ENCODE peak calls at places on chromosomes 3 and 15, in eight cellular contexts. One of them, this sample, is unnamed.

GRCh38 chr3:134258761-134259347 is 8.2 kb upstream of the RYK start:
- DNase-seq in NCI-H1092: no peak
- DNase-seq in DMS53: no peak
- DNase-seq in endothelial cell: no peak
- DNase-seq in anterior cingulate cortex: no peak
- DNase-seq in A549: peak; percentile 10
- DNase-seq in hepatic stellate cell: peak; percentile 35
- DNase-seq in SJSA1: no peak
- DNase-seq in this sample: no peak

GRCh38 chr3:194395767-194396527 is 3.1 kb downstream of the GP5 start:
- DNase-seq in NCI-H1092: no peak
- DNase-seq in DMS53: no peak
- DNase-seq in endothelial cell: no peak
- DNase-seq in anterior cingulate cortex: no peak
- DNase-seq in A549: no peak
- DNase-seq in hepatic stellate cell: no peak
- DNase-seq in SJSA1: peak; percentile 11
- DNase-seq in this sample: no peak

GRCh38 chr3:53109822-53110771 is 20.1 kb downstream of the RFT1 start:
- DNase-seq in NCI-H1092: no peak
- DNase-seq in DMS53: peak; percentile 18
- DNase-seq in endothelial cell: peak; percentile 52
- DNase-seq in anterior cingulate cortex: no peak
- DNase-seq in A549: peak; percentile 41
- DNase-seq in hepatic stellate cell: peak; percentile 61
- DNase-seq in SJSA1: no peak
- DNase-seq in this sample: no peak

GRCh38 chr3:112358311-112358780 is 25.4 kb downstream of the CD200 start:
- DNase-seq in NCI-H1092: no peak
- DNase-seq in DMS53: no peak
- DNase-seq in endothelial cell: no peak
- DNase-seq in anterior cingulate cortex: no peak
- DNase-seq in A549: no peak
- DNase-seq in hepatic stellate cell: peak; percentile 3
- DNase-seq in SJSA1: no peak
- DNase-seq in this sample: no peak

GRCh38 chr3:95705786-95706418 is 1108.5 kb upstream of the EPHA6 start:
- DNase-seq in NCI-H1092: no peak
- DNase-seq in DMS53: peak; percentile 80
- DNase-seq in endothelial cell: no peak
- DNase-seq in anterior cingulate cortex: no peak
- DNase-seq in A549: no peak
- DNase-seq in hepatic stellate cell: no peak
- DNase-seq in SJSA1: no peak
- DNase-seq in this sample: no peak

GRCh38 chr15:55318588-55319494 is at the start of the genes PIGB and PIGBOS1:
- DNase-seq in NCI-H1092: peak; percentile 41
- DNase-seq in DMS53: peak; percentile 93
- DNase-seq in endothelial cell: peak; percentile 79
- DNase-seq in anterior cingulate cortex: peak; percentile 62
- DNase-seq in A549: peak; percentile 84
- DNase-seq in hepatic stellate cell: peak; percentile 86
- DNase-seq in SJSA1: peak; percentile 90
- DNase-seq in this sample: peak; percentile 78

GRCh38 chr3:84194032-84194431 is 764.8 kb upstream of the CADM2 start:
- DNase-seq in NCI-H1092: no peak
- DNase-seq in DMS53: no peak
- DNase-seq in endothelial cell: no peak
- DNase-seq in anterior cingulate cortex: no peak
- DNase-seq in A549: no peak
- DNase-seq in hepatic stellate cell: no peak
- DNase-seq in SJSA1: no peak
- DNase-seq in this sample: no peak

GRCh38 chr3:111285188-111285547 is 213.6 kb downstream of the NECTIN3 start:
- DNase-seq in NCI-H1092: no peak
- DNase-seq in DMS53: no peak
- DNase-seq in endothelial cell: no peak
- DNase-seq in anterior cingulate cortex: no peak
- DNase-seq in A549: no peak
- DNase-seq in hepatic stellate cell: no peak
- DNase-seq in SJSA1: no peak
- DNase-seq in this sample: no peak

GRCh38 chr3:13002398-13003124 is 70.7 kb downstream of the IQSEC1 start:
- DNase-seq in NCI-H1092: no peak
- DNase-seq in DMS53: no peak
- DNase-seq in endothelial cell: no peak
- DNase-seq in anterior cingulate cortex: no peak
- DNase-seq in A549: no peak
- DNase-seq in hepatic stellate cell: no peak
- DNase-seq in SJSA1: no peak
- DNase-seq in this sample: no peak

GRCh38 chr15:43135351-43135750 is 2.0 kb downstream of the TMEM62 start:
- DNase-seq in NCI-H1092: no peak
- DNase-seq in DMS53: peak; percentile 3
- DNase-seq in endothelial cell: no peak
- DNase-seq in anterior cingulate cortex: no peak
- DNase-seq in A549: no peak
- DNase-seq in hepatic stellate cell: no peak
- DNase-seq in SJSA1: no peak
- DNase-seq in this sample: no peak

GRCh38 chr3:192155194-192155593 is 572.1 kb downstream of the FGF12 start:
- DNase-seq in NCI-H1092: no peak
- DNase-seq in DMS53: no peak
- DNase-seq in endothelial cell: no peak
- DNase-seq in anterior cingulate cortex: no peak
- DNase-seq in A549: no peak
- DNase-seq in hepatic stellate cell: no peak
- DNase-seq in SJSA1: no peak
- DNase-seq in this sample: no peak

GRCh38 chr15:33551860-33552259 is 241.1 kb downstream of the RYR3 start:
- DNase-seq in NCI-H1092: no peak
- DNase-seq in DMS53: no peak
- DNase-seq in endothelial cell: no peak
- DNase-seq in anterior cingulate cortex: peak; percentile 31
- DNase-seq in A549: no peak
- DNase-seq in hepatic stellate cell: no peak
- DNase-seq in SJSA1: no peak
- DNase-seq in this sample: no peak

GRCh38 chr15:74050835-74051234 is 31.5 kb downstream of the GOLGA6A start:
- DNase-seq in NCI-H1092: no peak
- DNase-seq in DMS53: no peak
- DNase-seq in endothelial cell: no peak
- DNase-seq in anterior cingulate cortex: no peak
- DNase-seq in A549: no peak
- DNase-seq in hepatic stellate cell: no peak
- DNase-seq in SJSA1: no peak
- DNase-seq in this sample: no peak

GRCh38 chr3:39810647-39811161 is 1.3 kb downstream of the MYRIP start:
- DNase-seq in NCI-H1092: no peak
- DNase-seq in DMS53: no peak
- DNase-seq in endothelial cell: no peak
- DNase-seq in anterior cingulate cortex: no peak
- DNase-seq in A549: no peak
- DNase-seq in hepatic stellate cell: no peak
- DNase-seq in SJSA1: no peak
- DNase-seq in this sample: no peak

GRCh38 chr3:69741057-69741830 is 2.0 kb downstream of the MITF start:
- DNase-seq in NCI-H1092: no peak
- DNase-seq in DMS53: no peak
- DNase-seq in endothelial cell: no peak
- DNase-seq in anterior cingulate cortex: no peak
- DNase-seq in A549: no peak
- DNase-seq in hepatic stellate cell: no peak
- DNase-seq in SJSA1: no peak
- DNase-seq in this sample: no peak

GRCh38 chr3:148601766-148602685 is 95.7 kb upstream of the AGTR1 start:
- DNase-seq in NCI-H1092: no peak
- DNase-seq in DMS53: peak; percentile 94
- DNase-seq in endothelial cell: no peak
- DNase-seq in anterior cingulate cortex: no peak
- DNase-seq in A549: peak; percentile 51
- DNase-seq in hepatic stellate cell: no peak
- DNase-seq in SJSA1: peak; percentile 53
- DNase-seq in this sample: no peak

GRCh38 chr3:29356062-29356461 is 75.2 kb downstream of the RBMS3 start:
- DNase-seq in NCI-H1092: no peak
- DNase-seq in DMS53: no peak
- DNase-seq in endothelial cell: no peak
- DNase-seq in anterior cingulate cortex: no peak
- DNase-seq in A549: no peak
- DNase-seq in hepatic stellate cell: no peak
- DNase-seq in SJSA1: no peak
- DNase-seq in this sample: no peak

GRCh38 chr3:63992461-63993209 is 30.7 kb downstream of the PSMD6 start:
- DNase-seq in NCI-H1092: no peak
- DNase-seq in DMS53: no peak
- DNase-seq in endothelial cell: no peak
- DNase-seq in anterior cingulate cortex: no peak
- DNase-seq in A549: no peak
- DNase-seq in hepatic stellate cell: no peak
- DNase-seq in SJSA1: no peak
- DNase-seq in this sample: no peak

GRCh38 chr15:67481680-67482079 is 39.3 kb upstream of the C15orf61 start:
- DNase-seq in NCI-H1092: no peak
- DNase-seq in DMS53: no peak
- DNase-seq in endothelial cell: no peak
- DNase-seq in anterior cingulate cortex: no peak
- DNase-seq in A549: no peak
- DNase-seq in hepatic stellate cell: no peak
- DNase-seq in SJSA1: no peak
- DNase-seq in this sample: no peak

GRCh38 chr15:79117442-79118204 is 27.0 kb upstream of the RASGRF1 start:
- DNase-seq in NCI-H1092: no peak
- DNase-seq in DMS53: no peak
- DNase-seq in endothelial cell: no peak
- DNase-seq in anterior cingulate cortex: no peak
- DNase-seq in A549: no peak
- DNase-seq in hepatic stellate cell: no peak
- DNase-seq in SJSA1: no peak
- DNase-seq in this sample: no peak

GRCh38 chr15:74227968-74228722 is 8.0 kb upstream of the CCDC33 start:
- DNase-seq in NCI-H1092: peak; percentile 73
- DNase-seq in DMS53: no peak
- DNase-seq in endothelial cell: no peak
- DNase-seq in anterior cingulate cortex: no peak
- DNase-seq in A549: no peak
- DNase-seq in hepatic stellate cell: no peak
- DNase-seq in SJSA1: no peak
- DNase-seq in this sample: no peak

GRCh38 chr3:133694288-133695268 is 32.8 kb upstream of the TOPBP1 start:
- DNase-seq in NCI-H1092: no peak
- DNase-seq in DMS53: no peak
- DNase-seq in endothelial cell: no peak
- DNase-seq in anterior cingulate cortex: no peak
- DNase-seq in A549: no peak
- DNase-seq in hepatic stellate cell: no peak
- DNase-seq in SJSA1: no peak
- DNase-seq in this sample: no peak

GRCh38 chr3:188821998-188822397 is 349.8 kb upstream of the TPRG1 start:
- DNase-seq in NCI-H1092: no peak
- DNase-seq in DMS53: no peak
- DNase-seq in endothelial cell: no peak
- DNase-seq in anterior cingulate cortex: no peak
- DNase-seq in A549: no peak
- DNase-seq in hepatic stellate cell: no peak
- DNase-seq in SJSA1: no peak
- DNase-seq in this sample: no peak

GRCh38 chr3:38003371-38003816 is 12.8 kb downstream of the VILL start:
- DNase-seq in NCI-H1092: peak; percentile 6
- DNase-seq in DMS53: peak; percentile 41
- DNase-seq in endothelial cell: peak; percentile 80
- DNase-seq in anterior cingulate cortex: peak; percentile 50
- DNase-seq in A549: peak; percentile 62
- DNase-seq in hepatic stellate cell: peak; percentile 71
- DNase-seq in SJSA1: peak; percentile 15
- DNase-seq in this sample: peak; percentile 50

GRCh38 chr15:41941644-41942415 is 30.5 kb downstream of the EHD4 start:
- DNase-seq in NCI-H1092: no peak
- DNase-seq in DMS53: no peak
- DNase-seq in endothelial cell: no peak
- DNase-seq in anterior cingulate cortex: no peak
- DNase-seq in A549: no peak
- DNase-seq in hepatic stellate cell: no peak
- DNase-seq in SJSA1: peak; percentile 50
- DNase-seq in this sample: no peak

GRCh38 chr3:112649478-112649735 is 8.5 kb upstream of the CCDC80 start:
- DNase-seq in NCI-H1092: no peak
- DNase-seq in DMS53: no peak
- DNase-seq in endothelial cell: no peak
- DNase-seq in anterior cingulate cortex: no peak
- DNase-seq in A549: no peak
- DNase-seq in hepatic stellate cell: no peak
- DNase-seq in SJSA1: peak; percentile 41
- DNase-seq in this sample: no peak

GRCh38 chr3:308597-309321 is 112.2 kb downstream of the CHL1 start:
- DNase-seq in NCI-H1092: no peak
- DNase-seq in DMS53: no peak
- DNase-seq in endothelial cell: no peak
- DNase-seq in anterior cingulate cortex: no peak
- DNase-seq in A549: no peak
- DNase-seq in hepatic stellate cell: no peak
- DNase-seq in SJSA1: no peak
- DNase-seq in this sample: no peak

GRCh38 chr3:46930176-46930944 is 46.2 kb downstream of the CCDC12 start:
- DNase-seq in NCI-H1092: no peak
- DNase-seq in DMS53: no peak
- DNase-seq in endothelial cell: no peak
- DNase-seq in anterior cingulate cortex: no peak
- DNase-seq in A549: no peak
- DNase-seq in hepatic stellate cell: no peak
- DNase-seq in SJSA1: no peak
- DNase-seq in this sample: no peak

GRCh38 chr3:47715928-47716327 is 65.8 kb downstream of the SMARCC1 start:
- DNase-seq in NCI-H1092: no peak
- DNase-seq in DMS53: no peak
- DNase-seq in endothelial cell: no peak
- DNase-seq in anterior cingulate cortex: no peak
- DNase-seq in A549: no peak
- DNase-seq in hepatic stellate cell: peak; percentile 17
- DNase-seq in SJSA1: peak; percentile 26
- DNase-seq in this sample: no peak

GRCh38 chr3:13879102-13879945 is 547 bp downstream of the WNT7A start:
- DNase-seq in NCI-H1092: no peak
- DNase-seq in DMS53: no peak
- DNase-seq in endothelial cell: peak; percentile 26
- DNase-seq in anterior cingulate cortex: no peak
- DNase-seq in A549: peak; percentile 26
- DNase-seq in hepatic stellate cell: no peak
- DNase-seq in SJSA1: no peak
- DNase-seq in this sample: no peak

GRCh38 chr15:39426552-39427532 is 154.0 kb upstream of the THBS1 start:
- DNase-seq in NCI-H1092: peak; percentile 73
- DNase-seq in DMS53: peak; percentile 57
- DNase-seq in endothelial cell: no peak
- DNase-seq in anterior cingulate cortex: peak; percentile 9
- DNase-seq in A549: no peak
- DNase-seq in hepatic stellate cell: peak; percentile 21
- DNase-seq in SJSA1: peak; percentile 82
- DNase-seq in this sample: no peak

GRCh38 chr3:125019271-125019670 is 36.5 kb downstream of the HEG1 start:
- DNase-seq in NCI-H1092: no peak
- DNase-seq in DMS53: no peak
- DNase-seq in endothelial cell: no peak
- DNase-seq in anterior cingulate cortex: no peak
- DNase-seq in A549: no peak
- DNase-seq in hepatic stellate cell: no peak
- DNase-seq in SJSA1: no peak
- DNase-seq in this sample: no peak

GRCh38 chr3:121995190-121996137 is 26.6 kb downstream of the ILDR1 start:
- DNase-seq in NCI-H1092: no peak
- DNase-seq in DMS53: peak; percentile 77
- DNase-seq in endothelial cell: peak; percentile 50
- DNase-seq in anterior cingulate cortex: no peak
- DNase-seq in A549: peak; percentile 21
- DNase-seq in hepatic stellate cell: peak; percentile 51
- DNase-seq in SJSA1: peak; percentile 3
- DNase-seq in this sample: no peak

This sample was measured in occipital lobe.